ENCODE peak calls at places on chromosome 15, in four cellular contexts. W, T, P and Q are unnamed samples. For H3K9me3, H3K36me3 and H3K4me1, the result is how much of the 10 kb centered on the place peaks cover.

GRCh38 chr15:73142802-73143762 is 90.8 kb downstream of the NEO1 start:
- DNase-seq in W (no peak), T (no peak), P (no peak), Q (no peak)

GRCh38 chr15:62506217-62506805 is 341.2 kb upstream of the C2CD4B start:
- DNase-seq in W (peak), T (no peak), P (peak), Q (no peak)

GRCh38 chr15:52019394-52020252 is 604 bp downstream of the MAPK6 start:
- DNase-seq in W (peak), T (peak), P (peak), Q (peak)

GRCh38 chr15:48623456-48623855 is 22.1 kb downstream of the FBN1 start:
- DNase-seq in W (no peak), T (no peak), P (no peak), Q (no peak)

GRCh38 chr15:89971592-89971997 is 29.5 kb upstream of the ZNF710 start:
- DNase-seq in W (peak), T (peak), P (peak), Q (peak)

GRCh38 chr15:34883042-34883441 is 86.5 kb downstream of the AQR start:
- DNase-seq in W (peak), T (no peak), P (no peak), Q (no peak)

GRCh38 chr15:76996526-76997401 is 1.8 kb downstream of the PSTPIP1 start:
- DNase-seq in W (peak), T (peak), P (no peak), Q (peak)

GRCh38 chr15:29124581-29125381 is 144.8 kb downstream of the NSMCE3 start:
- DNase-seq in W (no peak), T (peak), P (peak), Q (no peak)

GRCh38 chr15:61410656-61411055 is 181.6 kb upstream of the RORA start:
- DNase-seq in W (peak), T (no peak), P (no peak), Q (no peak)

DNA sequence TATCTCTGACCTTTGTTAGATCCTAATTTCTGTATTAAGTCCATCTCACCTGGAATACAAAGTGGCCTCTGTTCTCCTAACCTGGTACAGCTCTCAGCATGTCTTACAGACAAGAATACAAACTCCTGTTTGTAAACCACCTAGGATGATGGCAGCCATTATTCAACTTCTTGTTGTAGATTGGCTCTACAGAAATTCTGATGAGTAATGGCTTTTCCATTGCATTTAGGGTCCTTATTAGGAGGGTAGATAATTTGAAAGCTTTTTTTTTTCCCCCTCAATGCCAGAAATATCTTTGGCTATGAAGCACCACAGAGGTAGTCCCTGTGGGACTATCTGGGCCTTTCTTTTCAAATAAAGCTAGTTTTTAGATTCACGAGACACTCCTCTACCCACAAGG is 9.8 kb downstream of the NR2E3 start:
- DNase-seq in W (no peak), T (no peak), P (no peak), Q (no peak)
- H3K9me3 ChIP-seq in W (under half), T (under half), P (under half), Q (under half)

GRCh38 chr15:70094690-70095311 is 2.9 kb downstream of the TLE3 start:
- DNase-seq in W (peak), T (no peak), P (no peak), Q (peak)
- H3K36me3 ChIP-seq in W (under half), T (under half), P (under half), Q (under half)

DNA sequence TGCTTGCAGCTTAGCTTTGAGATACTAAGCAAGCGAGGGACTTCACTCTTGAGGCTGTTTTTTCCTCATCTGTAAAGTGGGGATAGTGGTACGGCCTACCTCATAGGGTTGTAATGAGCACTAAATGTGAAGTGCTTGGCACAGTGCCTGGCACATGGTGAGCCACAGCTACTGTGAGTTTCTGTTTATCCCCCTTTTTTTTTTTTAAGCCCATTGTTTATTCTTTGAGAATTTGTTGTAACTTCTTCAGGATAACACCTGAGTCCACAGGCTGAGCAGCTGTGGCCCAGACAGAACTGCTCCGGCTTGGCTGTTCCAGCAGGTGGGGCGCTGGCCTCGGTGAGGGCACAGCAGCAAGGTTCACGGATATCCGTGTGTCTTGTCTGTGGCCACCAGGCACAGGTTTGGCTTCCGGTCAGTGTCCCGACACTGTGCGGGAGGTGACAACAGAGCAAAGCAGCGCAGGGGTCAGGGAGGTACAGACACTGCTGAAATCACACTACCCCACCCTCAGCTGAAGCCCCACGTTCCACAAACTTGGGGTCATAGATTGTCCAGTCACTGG is 7.3 kb upstream of the ISG20 start:
- DNase-seq in W (no peak), T (no peak), P (no peak), Q (no peak)
- H3K4me1 ChIP-seq in W (under half), T (under half), P (under half), Q (half or more)

GRCh38 chr15:47548986-47549385 is 168.3 kb upstream of the SEMA6D start:
- DNase-seq in W (no peak), T (no peak), P (no peak), Q (no peak)
- H3K9me3 ChIP-seq in W (under half), T (under half), P (under half), Q (under half)